ENCODE peak calls at places on chromosomes 1 and 21, in four cellular contexts. K, Y, S and I are unnamed samples.

GRCh38 chr1:201329286-201329685 is 46.0 kb downstream of the PKP1 start:
- DNase-seq in S (no peak), Y (no peak), K (no peak), I (no peak)

GRCh38 chr1:150152182-150152536 is 2.4 kb downstream of the PLEKHO1 start:
- DNase-seq in K (no peak), S (no peak), Y (no peak), I (no peak)

GRCh38 chr1:29554208-29554778 is 318.0 kb downstream of the PTPRU start:
- DNase-seq in K (no peak), Y (no peak), S (no peak), I (no peak)

GRCh38 chr1:96236156-96236739 is 485.3 kb upstream of the PTBP2 start:
- DNase-seq in S (peak; percentile 69), Y (peak; percentile 20), K (peak; percentile 56), I (peak; percentile 28)

GRCh38 chr1:28890435-28890834 is 23.9 kb upstream of the EPB41 start:
- DNase-seq in Y (no peak), K (no peak), S (no peak), I (no peak)

GRCh38 chr1:167450843-167451242 is 67.5 kb downstream of the CD247 start:
- DNase-seq in S (no peak), Y (no peak), K (no peak), I (no peak)

GRCh38 chr1:209840611-209841010 is 12.8 kb downstream of the UTP25 start:
- DNase-seq in Y (no peak), K (no peak), S (no peak), I (no peak)

GRCh38 chr1:51990478-51990965 is at the start of gene RAB3B:
- DNase-seq in K (peak; percentile 93), Y (peak; percentile 85), S (peak; percentile 71), I (no peak)

GRCh38 chr1:145988773-145989172 is 7.6 kb downstream of the TXNIP start:
- DNase-seq in Y (no peak), S (no peak), K (no peak), I (no peak)

GRCh38 chr1:151680812-151681211 is 35.8 kb downstream of the CELF3 start:
- DNase-seq in Y (peak; percentile 36), S (peak; percentile 68), K (no peak), I (no peak)

GRCh38 chr1:172089768-172090510 is 248.6 kb downstream of the DNM3 start:
- DNase-seq in Y (peak; percentile 3), S (peak; percentile 65), K (peak; percentile 67), I (peak; percentile 17)

GRCh38 chr21:45141507-45141906 is 67.1 kb downstream of the ADARB1 start:
- DNase-seq in K (no peak), Y (no peak), S (no peak), I (no peak)

GRCh38 chr1:118487091-118487490 is 302.1 kb upstream of the SPAG17 start:
- DNase-seq in K (no peak), S (no peak), Y (no peak), I (no peak)

DNA sequence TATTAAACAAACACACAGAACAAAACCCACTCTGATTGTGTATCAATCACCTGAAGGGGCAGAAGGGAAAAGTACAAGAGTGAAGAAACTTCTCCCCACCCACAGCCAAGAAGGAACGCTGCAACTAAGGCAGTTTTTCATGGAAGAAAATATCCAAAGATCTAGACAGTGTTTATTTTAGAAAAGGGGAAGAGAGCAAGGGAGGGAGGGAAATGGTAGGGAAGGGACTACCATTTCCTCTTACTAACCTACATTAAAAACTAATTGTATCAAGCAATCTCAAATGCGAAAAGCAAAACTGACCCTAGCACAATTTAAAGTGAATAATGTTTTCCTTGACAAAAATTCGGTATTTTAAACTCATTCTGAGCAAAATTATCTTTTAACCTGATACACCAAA is 3.5 kb downstream of the NRIP1 start:
- DNase-seq in Y (no peak), K (no peak), S (no peak), I (no peak)
- H3K4me3 ChIP-seq in Y (peak overlapping the region; percentile 86), K (peak overlapping the region; percentile 90), S (no peak overlapping the region), I (no peak overlapping the region)

DNA sequence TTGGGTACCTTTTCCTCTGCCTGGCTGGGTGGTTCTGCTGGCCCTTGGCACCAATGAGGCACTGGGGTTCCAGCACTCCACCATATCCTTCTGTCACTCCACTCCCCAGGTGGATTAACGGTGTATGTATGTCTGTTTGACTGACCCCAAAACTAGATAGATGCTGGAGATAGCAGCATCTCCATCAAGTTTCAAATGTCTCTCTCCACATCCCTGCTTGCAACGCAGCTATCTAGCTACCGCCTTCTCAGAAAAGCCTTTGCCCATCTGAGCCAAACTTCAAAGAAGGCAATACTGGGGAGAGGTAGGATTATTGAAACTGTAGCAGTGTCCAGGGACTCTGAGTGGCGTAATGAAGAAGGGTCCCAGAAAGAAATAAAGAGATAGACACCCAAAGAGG is 64.0 kb downstream of the RHBG start:
- DNase-seq in K (no peak), Y (no peak), S (no peak), I (no peak)
- TF ChIP-seq EZH2 in K (peak; percentile 74), Y (no peak), S (no peak), I (no peak)

GRCh38 chr1:160285506-160285905 is 573 bp upstream of the PEX19 start:
- DNase-seq in S (no peak), K (no peak), Y (no peak), I (no peak)
- H3K4me3 ChIP-seq in S (peak overlapping the region; percentile 81), K (peak overlapping the region; percentile 98), Y (peak overlapping the region; percentile 74), I (peak overlapping the region; percentile 82)

GRCh38 chr1:39671793-39672550 is at the start of gene NT5C1A:
- DNase-seq in K (peak; percentile 71), S (no peak), Y (no peak), I (no peak)
- TF ChIP-seq EZH2 in K (peak; percentile 91), S (no peak), Y (no peak), I (no peak)

GRCh38 chr21:28317177-28317950 is 675.3 kb downstream of the LTN1 start:
- DNase-seq in K (no peak), Y (no peak), S (no peak), I (no peak)
- H3K4me3 ChIP-seq in K (no peak overlapping the region), Y (no peak overlapping the region), S (no peak overlapping the region), I (no peak overlapping the region)

DNA sequence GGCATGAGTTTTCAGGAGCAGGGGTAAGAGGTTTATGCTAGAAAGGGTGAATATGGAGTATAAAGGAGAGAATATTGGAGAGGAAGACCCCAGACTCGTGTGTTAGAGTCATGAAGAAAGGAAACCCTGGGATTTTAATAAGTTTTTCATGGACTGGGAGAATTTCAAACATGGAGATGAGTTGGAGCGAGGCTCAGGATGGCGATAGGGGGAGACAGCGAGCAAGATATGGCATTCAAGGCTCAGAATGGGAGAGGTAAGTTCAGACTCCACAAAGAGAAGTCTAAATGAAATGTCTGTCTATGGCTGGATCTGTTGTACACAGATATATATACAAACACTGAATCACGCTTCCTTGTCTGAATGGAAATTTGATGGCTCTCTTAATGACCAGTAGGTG is 92.5 kb downstream of the LRRC40 start:
- DNase-seq in K (no peak), S (peak; percentile 11), Y (no peak), I (no peak)
- TF ChIP-seq EZH2 in K (no peak), S (no peak), Y (no peak), I (no peak)

GRCh38 chr1:219834247-219834917 is 94.0 kb downstream of the SLC30A10 start:
- DNase-seq in K (no peak), Y (no peak), S (no peak), I (no peak)

GRCh38 chr1:219837994-219838294 is 90.4 kb downstream of the SLC30A10 start:
- DNase-seq in S (no peak), Y (no peak), K (no peak), I (no peak)

GRCh38 chr1:219837274-219837993 is 90.9 kb downstream of the SLC30A10 start:
- DNase-seq in K (peak; percentile 77), Y (peak; percentile 8), S (peak; percentile 65), I (peak; percentile 8)

DNA sequence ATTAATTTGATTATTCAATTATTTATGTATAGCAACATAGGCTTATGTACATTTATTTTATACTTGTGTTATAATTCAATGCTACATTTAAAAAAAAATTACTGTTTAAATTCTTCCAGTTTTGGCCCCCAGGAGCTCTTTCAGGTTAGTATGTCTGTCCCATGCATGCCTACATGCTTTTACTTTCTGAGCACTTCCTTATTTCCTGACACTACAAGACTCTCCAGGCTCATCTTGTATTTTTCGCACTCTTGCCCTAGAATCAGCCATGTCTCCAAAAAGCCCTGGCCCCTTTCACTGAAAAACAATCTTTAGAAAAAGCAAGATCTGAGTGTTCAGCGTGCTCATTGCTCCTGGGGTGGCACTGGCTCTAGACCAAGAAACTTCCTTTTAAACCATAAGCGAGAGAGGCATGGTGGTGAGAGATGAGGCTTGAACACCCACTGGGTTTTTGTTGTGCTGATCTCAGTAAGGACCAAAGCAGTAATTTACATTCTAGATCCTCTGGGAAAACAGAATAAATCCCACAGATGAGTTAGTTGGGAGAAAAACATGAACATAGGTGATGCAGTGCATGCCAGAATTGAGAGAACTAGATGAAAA is 95.0 kb downstream of the SLC30A10 start:
- DNase-seq in Y (no peak), K (no peak), S (peak; percentile 9), I (no peak)
- H3K4me3 ChIP-seq in Y (no peak overlapping the region), K (no peak overlapping the region), S (no peak overlapping the region), I (no peak overlapping the region)

GRCh38 chr1:34929853-34930701 is 627 bp upstream of the DLGAP3 start:
- DNase-seq in Y (no peak), S (no peak), K (peak; percentile 79), I (no peak)

GRCh38 chr1:34929497-34929852 is at the start of gene DLGAP3:
- DNase-seq in S (peak; percentile 23), K (peak; percentile 83), Y (no peak), I (no peak)

GRCh38 chr1:34927316-34927715 is 2.1 kb downstream of the DLGAP3 start:
- DNase-seq in Y (no peak), K (no peak), S (no peak), I (no peak)

GRCh38 chr1:34928066-34928864 is 1.2 kb downstream of the DLGAP3 start:
- DNase-seq in K (no peak), Y (no peak), S (no peak), I (no peak)

GRCh38 chr1:34928865-34929496 is 469 bp downstream of the DLGAP3 start:
- DNase-seq in Y (no peak), S (no peak), K (no peak), I (no peak)
- TF ChIP-seq EZH2 in Y (no peak), S (no peak), K (no peak), I (no peak)

DNA sequence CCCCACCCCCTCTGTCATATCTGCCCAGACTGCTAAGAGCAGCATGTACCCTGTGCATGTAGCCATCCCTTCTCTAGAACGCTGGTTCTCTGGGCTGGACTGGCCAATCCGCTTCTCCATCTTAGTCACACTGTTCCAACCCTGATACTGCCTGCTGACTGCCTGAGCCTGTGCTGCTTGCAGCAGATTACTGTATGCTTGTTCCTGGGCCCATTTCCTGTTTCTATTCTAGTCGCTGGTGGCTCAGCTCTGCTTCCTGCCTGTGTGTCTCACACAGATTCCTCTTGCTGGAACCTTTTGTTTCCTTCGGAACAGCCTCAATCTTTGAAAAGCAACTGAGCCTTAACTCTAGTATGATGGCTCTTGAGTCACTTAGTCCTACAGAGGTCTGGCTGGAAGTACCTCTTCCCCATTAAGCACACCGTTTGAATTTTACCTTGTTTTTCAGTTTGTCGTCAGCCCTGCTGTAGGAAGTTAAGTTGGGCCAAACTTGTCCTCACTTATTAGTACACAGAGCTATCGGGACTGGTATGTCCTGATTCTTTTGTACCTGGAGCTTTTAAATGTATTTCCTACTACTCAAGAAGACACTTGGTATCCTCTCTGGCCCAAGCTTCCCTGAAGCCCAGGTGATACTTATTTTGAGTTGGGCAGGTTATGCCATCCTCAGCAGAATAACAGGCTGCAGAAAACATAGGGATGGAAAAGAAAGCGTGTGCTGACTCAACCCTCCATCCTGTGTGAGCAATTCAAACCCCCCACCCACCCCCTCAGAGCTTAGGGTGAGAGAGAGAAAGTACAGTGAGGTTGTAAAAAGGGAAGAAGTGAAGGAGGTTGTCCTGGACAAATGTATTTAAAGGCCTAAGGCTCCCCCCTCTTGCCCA is 43.4 kb upstream of the PIGV start:
- DNase-seq in Y (no peak), K (peak; percentile 25), S (peak; percentile 77), I (peak; percentile 87)
- H3K4me3 ChIP-seq in Y (no peak overlapping the region), K (no peak overlapping the region), S (no peak overlapping the region), I (peak overlapping the region; percentile 34)